ENCODE peak calls at places on chromosomes 6 and 20, in seven cellular contexts. Z is MM.1S, I is GM13976, E is neural crest cell, C is HuH-7.5, T is H54, Y is breast epithelium. N is an unnamed sample.

GRCh38 chr20:49323622-49324238 is 45.9 kb upstream of the ZNFX1 start:
- DNase-seq in I (peak; percentile 47), Z (peak; percentile 88), C (no peak), T (peak; percentile 56), E (no peak), Y (no peak), N (no peak)

GRCh38 chr6:102549221-102549874 is 1155.8 kb downstream of the GRIK2 start:
- DNase-seq in I (no peak), E (no peak), C (no peak), Y (no peak), Z (no peak), T (no peak), N (no peak)

GRCh38 chr6:111367393-111368088 is 115.5 kb downstream of the REV3L start:
- DNase-seq in Y (no peak), C (no peak), T (no peak), Z (no peak), I (no peak), E (no peak), N (no peak)

GRCh38 chr6:109455161-109455501 is 441 bp downstream of the MICAL1 start:
- DNase-seq in I (peak; percentile 69), E (peak; percentile 46), Y (no peak), T (no peak), C (no peak), Z (peak; percentile 29), N (no peak)

GRCh38 chr20:20594171-20594530 is 118.3 kb downstream of the RALGAPA2 start:
- DNase-seq in E (no peak), T (no peak), C (no peak), Y (no peak), Z (peak; percentile 38), I (peak; percentile 23), N (no peak)

GRCh38 chr6:35876902-35877301 is 44.0 kb downstream of the SRPK1 start:
- DNase-seq in T (no peak), I (no peak), C (no peak), Y (no peak), E (no peak), Z (no peak), N (no peak)

GRCh38 chr6:24859608-24860007 is 60.9 kb upstream of the ARMH2 start:
- DNase-seq in T (no peak), E (no peak), Z (no peak), C (no peak), Y (no peak), I (no peak), N (no peak)

GRCh38 chr20:16475225-16475624 is 98.0 kb downstream of the KIF16B start:
- DNase-seq in I (no peak), Y (no peak), Z (no peak), E (no peak), C (peak; percentile 8), T (no peak), N (no peak)

GRCh38 chr6:3315841-3316240 is 57.1 kb downstream of the PSMG4 start:
- DNase-seq in Y (no peak), C (no peak), Z (no peak), E (no peak), I (no peak), T (no peak), N (no peak)

N was measured in nucleus accumbens.